ENCODE peak calls at places on chromosomes 2 and 18, in five cellular contexts. One of them, this sample, is unnamed.

GRCh38 chr2:2935445-2936149 is 442.0 kb downstream of the EIPR1 start:
- DNase-seq in posterior cingulate gyrus: no peak
- DNase-seq in CD8-positive, alpha-beta T cell: no peak
- DNase-seq in adrenal gland: no peak
- DNase-seq in H4: no peak
- DNase-seq in this sample: no peak

GRCh38 chr2:239532859-239533258 is 132.0 kb upstream of the HDAC4 start:
- DNase-seq in adrenal gland: no peak
- DNase-seq in posterior cingulate gyrus: peak; percentile 61
- DNase-seq in CD8-positive, alpha-beta T cell: no peak
- DNase-seq in H4: no peak
- DNase-seq in this sample: no peak

GRCh38 chr2:106147159-106147558 is 46.9 kb downstream of the UXS1 start:
- DNase-seq in H4: peak; percentile 11
- DNase-seq in posterior cingulate gyrus: no peak
- DNase-seq in CD8-positive, alpha-beta T cell: no peak
- DNase-seq in adrenal gland: no peak
- DNase-seq in this sample: no peak

GRCh38 chr18:6677086-6677485 is 52.4 kb upstream of the ARHGAP28 start:
- DNase-seq in adrenal gland: no peak
- DNase-seq in posterior cingulate gyrus: no peak
- DNase-seq in CD8-positive, alpha-beta T cell: no peak
- DNase-seq in H4: no peak
- DNase-seq in this sample: no peak

GRCh38 chr18:68676913-68677312 is 38.0 kb downstream of the TMX3 start:
- DNase-seq in H4: no peak
- DNase-seq in adrenal gland: no peak
- DNase-seq in posterior cingulate gyrus: no peak
- DNase-seq in CD8-positive, alpha-beta T cell: no peak
- DNase-seq in this sample: no peak

GRCh38 chr18:28159055-28159454 is 17.9 kb downstream of the CDH2 start:
- DNase-seq in CD8-positive, alpha-beta T cell: no peak
- DNase-seq in posterior cingulate gyrus: no peak
- DNase-seq in adrenal gland: no peak
- DNase-seq in H4: no peak
- DNase-seq in this sample: no peak

GRCh38 chr2:239312081-239312501 is 88.7 kb downstream of the HDAC4 start:
- DNase-seq in posterior cingulate gyrus: no peak
- DNase-seq in H4: no peak
- DNase-seq in adrenal gland: peak; percentile 22
- DNase-seq in CD8-positive, alpha-beta T cell: no peak
- DNase-seq in this sample: no peak

GRCh38 chr2:157326683-157327082 is 1.1 kb upstream of the ERMN start:
- DNase-seq in posterior cingulate gyrus: no peak
- DNase-seq in CD8-positive, alpha-beta T cell: no peak
- DNase-seq in H4: no peak
- DNase-seq in adrenal gland: no peak
- DNase-seq in this sample: no peak

GRCh38 chr2:189466656-189467055 is 25.4 kb downstream of the WDR75 start:
- DNase-seq in posterior cingulate gyrus: no peak
- DNase-seq in CD8-positive, alpha-beta T cell: no peak
- DNase-seq in H4: peak; percentile 22
- DNase-seq in adrenal gland: no peak
- DNase-seq in this sample: peak; percentile 4

GRCh38 chr2:49044680-49045079 is 109.6 kb downstream of the FSHR start:
- DNase-seq in H4: no peak
- DNase-seq in CD8-positive, alpha-beta T cell: no peak
- DNase-seq in posterior cingulate gyrus: no peak
- DNase-seq in adrenal gland: no peak
- DNase-seq in this sample: no peak

GRCh38 chr18:8088626-8089025 is 520.6 kb upstream of the RAB12 start:
- DNase-seq in CD8-positive, alpha-beta T cell: no peak
- DNase-seq in adrenal gland: no peak
- DNase-seq in posterior cingulate gyrus: no peak
- DNase-seq in H4: no peak
- DNase-seq in this sample: no peak

GRCh38 chr2:227849906-227850305 is 21.5 kb upstream of the DAW1 start:
- DNase-seq in H4: no peak
- DNase-seq in adrenal gland: no peak
- DNase-seq in posterior cingulate gyrus: no peak
- DNase-seq in CD8-positive, alpha-beta T cell: no peak
- DNase-seq in this sample: no peak

GRCh38 chr2:43083278-43083677 is 143.1 kb downstream of the ZFP36L2 start:
- DNase-seq in CD8-positive, alpha-beta T cell: no peak
- DNase-seq in posterior cingulate gyrus: peak; percentile 55
- DNase-seq in H4: no peak
- DNase-seq in adrenal gland: no peak
- DNase-seq in this sample: no peak

This sample was measured in naive thymus-derived CD4-positive, alpha-beta T cell.